ENCODE peak calls at places on chromosome 20, in nine cellular contexts. F is tibial nerve; O is stimulated activated CD4-positive, alpha-beta T cell treated with anti-CD3 and anti-CD28 coated beads, TNF-alpha, amount 100 ng/mL, for 24 hours; S is posterior vena cava; B is glutamatergic neuron; T is activated T-cell treated with anti-CD3 and anti-CD28 coated beads, Interleukin-2, amount 50 U/mL, for 72 hours; X is Right ventricle myocardium superior; Z is adipocyte; Q is activated gamma-delta T cell treated with Interleukin-2 at 50 U/mL for 16 hours. K is an unnamed sample.

GRCh38 chr20:913306-913849 is 2.8 kb downstream of the ANGPT4 start:
- DNase-seq in F (no peak), O (no peak), S (peak), B (no peak), T (no peak), X (no peak), Z (no peak), Q (no peak), K (no peak)

GRCh38 chr20:34938466-34939163 is 17.0 kb downstream of the GSS start:
- DNase-seq in F (peak), O (no peak), S (peak), B (no peak), T (no peak), X (peak), Z (no peak), Q (no peak), K (no peak)

GRCh38 chr20:62216636-62217566 is 3.2 kb downstream of the HRH3 start:
- DNase-seq in F (no peak), O (no peak), S (no peak), B (no peak), T (no peak), X (no peak), Z (no peak), Q (no peak), K (peak)

GRCh38 chr20:47360489-47361267 is 4.2 kb upstream of the ZMYND8 start:
- DNase-seq in F (peak), O (no peak), S (peak), B (peak), T (no peak), X (peak), Z (peak), Q (no peak), K (no peak)

GRCh38 chr20:34475979-34476736 is 40.1 kb upstream of the DYNLRB1 start:
- DNase-seq in F (peak), O (peak), S (peak), B (peak), T (peak), X (peak), Z (peak), Q (peak), K (no peak)

GRCh38 chr20:33796907-33797544 is 14.1 kb upstream of the CHMP4B start:
- DNase-seq in F (no peak), O (no peak), S (peak), B (no peak), T (no peak), X (no peak), Z (no peak), Q (no peak), K (no peak)

GRCh38 chr20:52379723-52380336 is 188.3 kb upstream of the ZFP64 start:
- DNase-seq in F (peak), O (peak), S (peak), B (peak), T (peak), X (peak), Z (peak), Q (peak), K (peak)

GRCh38 chr20:60895363-60896079 is 356.5 kb upstream of the CDH4 start:
- DNase-seq in F (no peak), O (no peak), S (no peak), B (no peak), T (no peak), X (no peak), Z (no peak), Q (no peak), K (no peak)

GRCh38 chr20:51801220-51801991 is 915 bp downstream of the SALL4 start:
- DNase-seq in F (no peak), O (no peak), S (no peak), B (peak), T (no peak), X (no peak), Z (peak), Q (no peak), K (no peak)